ENCODE peak calls at places on chromosomes 6 and 20, in six cellular contexts. I is astrocyte of the spinal cord; J is AG04450; H is neural progenitor cell; L is CD8-positive, alpha-beta T cell; C is lower lobe of right lung. A is an unnamed sample.

GRCh38 chr20:34891166-34892062 is 15.0 kb downstream of the ACSS2 start:
- DNase-seq in I (peak; percentile 47), J (no peak), H (no peak), L (no peak), C (no peak), A (peak; percentile 83)

GRCh38 chr6:81614292-81614691 is 138.2 kb downstream of the TENT5A start:
- DNase-seq in I (peak; percentile 49), J (peak; percentile 41), H (peak; percentile 15), L (no peak), C (no peak), A (peak; percentile 59)

GRCh38 chr20:53070714-53071392 is 98.7 kb downstream of the TSHZ2 start:
- DNase-seq in I (peak; percentile 3), J (no peak), H (peak; percentile 9), L (no peak), C (no peak), A (no peak)

GRCh38 chr6:107114213-107114871 is 973 bp downstream of the BEND3 start:
- DNase-seq in I (peak; percentile 88), J (peak; percentile 53), H (peak; percentile 94), L (peak; percentile 83), C (peak; percentile 92), A (peak; percentile 82)

GRCh38 chr20:62739581-62740285 is 31.1 kb downstream of the NTSR1 start:
- DNase-seq in I (no peak), J (no peak), H (no peak), L (peak; percentile 75), C (peak; percentile 65), A (no peak)

GRCh38 chr20:22931653-22932052 is 103.5 kb upstream of the SSTR4 start:
- DNase-seq in I (no peak), J (no peak), H (no peak), L (no peak), C (no peak), A (no peak)

GRCh38 chr6:130362128-130362527 is 3.7 kb upstream of the TMEM200A start:
- DNase-seq in I (no peak), J (no peak), H (peak; percentile 63), L (no peak), C (no peak), A (no peak)

GRCh38 chr20:60271597-60271996 is 313.4 kb downstream of the CDH26 start:
- DNase-seq in I (no peak), J (no peak), H (peak; percentile 28), L (no peak), C (no peak), A (peak; percentile 2)

GRCh38 chr20:43017241-43018030 is 172.3 kb downstream of the PTPRT start:
- DNase-seq in I (no peak), J (no peak), H (no peak), L (no peak), C (no peak), A (no peak)
- TF ChIP-seq CTCF in I (no peak), J (no peak), H (no peak), L (no peak), C (no peak), A (no peak)

GRCh38 chr6:4351857-4352669 is 216.7 kb upstream of the ECI2 start:
- DNase-seq in I (peak; percentile 93), J (peak; percentile 70), H (peak; percentile 14), L (no peak), C (no peak), A (peak; percentile 98)
- H3K4me3 ChIP-seq in I (peak overlapping the region; percentile 6), J (peak overlapping the region; percentile 52), H (no peak overlapping the region), L (no peak overlapping the region), C (peak overlapping the region; percentile 12), A (peak overlapping the region; percentile 35)

DNA sequence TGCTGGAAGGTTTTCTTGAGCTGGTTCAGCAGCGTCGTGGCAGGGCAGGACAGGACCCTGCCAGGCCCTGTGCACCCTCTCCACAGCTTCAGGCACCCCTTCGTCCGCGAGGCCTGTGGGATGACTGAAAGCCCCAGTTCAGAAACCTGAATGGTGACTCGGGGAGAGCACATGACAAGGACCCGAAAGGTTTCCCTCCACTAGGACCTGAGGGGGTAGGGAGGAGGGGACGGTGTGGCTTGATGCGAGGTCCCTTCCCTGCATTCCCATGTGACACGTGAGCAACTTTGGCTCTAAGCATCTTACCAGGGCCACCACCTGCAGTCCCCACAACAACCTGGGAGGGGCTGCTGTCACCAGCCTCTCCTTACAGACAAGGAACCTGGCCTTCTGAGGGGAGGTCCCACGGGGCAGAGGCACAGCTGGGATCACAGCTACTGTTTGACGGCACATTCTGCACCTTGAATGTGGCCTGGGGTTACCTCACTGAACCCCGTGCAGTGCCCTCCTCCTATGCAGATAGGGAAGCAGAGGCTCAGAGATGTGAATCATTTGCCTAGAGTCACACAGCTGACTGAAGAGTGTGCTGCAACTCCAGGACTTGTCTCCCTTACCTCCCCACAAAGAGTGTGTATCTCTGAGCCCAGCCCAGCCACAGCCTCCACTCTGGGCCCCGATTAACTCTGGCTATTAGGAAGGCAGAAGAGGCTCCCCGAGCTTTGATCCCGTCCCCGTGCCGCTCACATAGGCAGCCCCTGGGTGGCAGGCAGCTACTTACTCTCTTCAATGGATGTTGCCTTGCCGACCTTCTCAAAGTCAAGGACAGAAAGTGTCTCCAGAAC is 84.6 kb downstream of the PTPN1 start:
- DNase-seq in I (no peak), J (no peak), H (no peak), L (no peak), C (no peak), A (no peak)
- TF ChIP-seq CTCF in I (no peak), J (no peak), H (no peak), L (no peak), C (no peak), A (no peak)

GRCh38 chr6:114936060-114936459 is 593.2 kb upstream of the HS3ST5 start:
- DNase-seq in I (no peak), J (no peak), H (peak; percentile 69), L (no peak), C (no peak), A (no peak)
- H3K4me3 ChIP-seq in I (no peak overlapping the region), J (no peak overlapping the region), H (no peak overlapping the region), L (no peak overlapping the region), C (no peak overlapping the region), A (no peak overlapping the region)

GRCh38 chr6:169521825-169522224 is 180.0 kb downstream of the WDR27 start:
- DNase-seq in I (no peak), J (no peak), H (no peak), L (no peak), C (no peak), A (no peak)

DNA sequence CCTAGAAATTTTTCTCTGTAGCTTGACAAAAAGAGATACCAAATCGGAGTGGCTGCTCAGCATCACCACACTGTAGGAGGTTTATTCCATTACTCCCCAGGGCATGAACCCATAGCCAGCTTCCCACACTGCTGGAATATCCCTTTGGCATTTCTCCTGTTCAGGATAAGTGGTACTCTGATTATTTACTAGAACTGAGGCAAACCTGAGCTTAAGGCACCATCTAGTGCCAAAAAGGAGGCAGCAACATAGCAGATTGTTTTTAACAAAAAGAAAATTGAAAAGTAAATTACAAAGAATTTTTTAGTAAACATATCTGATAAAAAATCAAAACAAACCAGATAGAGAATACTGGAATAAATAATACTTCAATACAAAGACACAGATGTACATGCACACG is 181.7 kb downstream of the WDR27 start:
- DNase-seq in I (peak; percentile 62), J (no peak), H (no peak), L (no peak), C (no peak), A (peak; percentile 83)
- TF ChIP-seq CTCF in I (peak; percentile 60), J (peak; percentile 70), H (peak; percentile 47), L (no peak), C (no peak), A (peak; percentile 70)

GRCh38 chr6:30508890-30509736 is 19.8 kb downstream of the HLA-E start:
- DNase-seq in I (no peak), J (no peak), H (no peak), L (no peak), C (no peak), A (peak; percentile 43)
- H3K4me3 ChIP-seq in I (no peak overlapping the region), J (no peak overlapping the region), H (no peak overlapping the region), L (peak overlapping the region; percentile 24), C (no peak overlapping the region), A (no peak overlapping the region)

DNA sequence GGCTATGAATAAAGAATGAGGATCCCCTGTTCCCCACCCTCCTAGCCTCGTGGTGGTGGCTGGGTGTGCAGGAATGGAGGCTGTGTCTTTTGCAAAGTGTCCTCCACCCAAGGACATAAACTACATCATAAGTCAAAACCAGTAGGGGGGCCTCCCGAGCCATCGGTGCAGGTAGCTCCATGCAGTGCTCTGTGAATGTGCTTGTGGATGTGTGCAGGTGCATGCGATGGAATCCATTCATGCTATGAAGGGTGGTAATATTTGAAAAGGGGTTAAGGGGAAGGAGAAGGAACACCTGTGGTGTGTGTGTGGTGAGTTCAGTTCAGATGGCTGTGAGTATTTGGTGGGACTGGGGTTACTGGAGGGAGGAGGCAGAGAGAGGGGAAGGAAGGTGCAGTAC is 197.3 kb downstream of the NRN1 start:
- DNase-seq in I (no peak), J (no peak), H (no peak), L (no peak), C (no peak), A (no peak)
- TF ChIP-seq CTCF in I (no peak), J (no peak), H (no peak), L (no peak), C (no peak), A (no peak)

DNA sequence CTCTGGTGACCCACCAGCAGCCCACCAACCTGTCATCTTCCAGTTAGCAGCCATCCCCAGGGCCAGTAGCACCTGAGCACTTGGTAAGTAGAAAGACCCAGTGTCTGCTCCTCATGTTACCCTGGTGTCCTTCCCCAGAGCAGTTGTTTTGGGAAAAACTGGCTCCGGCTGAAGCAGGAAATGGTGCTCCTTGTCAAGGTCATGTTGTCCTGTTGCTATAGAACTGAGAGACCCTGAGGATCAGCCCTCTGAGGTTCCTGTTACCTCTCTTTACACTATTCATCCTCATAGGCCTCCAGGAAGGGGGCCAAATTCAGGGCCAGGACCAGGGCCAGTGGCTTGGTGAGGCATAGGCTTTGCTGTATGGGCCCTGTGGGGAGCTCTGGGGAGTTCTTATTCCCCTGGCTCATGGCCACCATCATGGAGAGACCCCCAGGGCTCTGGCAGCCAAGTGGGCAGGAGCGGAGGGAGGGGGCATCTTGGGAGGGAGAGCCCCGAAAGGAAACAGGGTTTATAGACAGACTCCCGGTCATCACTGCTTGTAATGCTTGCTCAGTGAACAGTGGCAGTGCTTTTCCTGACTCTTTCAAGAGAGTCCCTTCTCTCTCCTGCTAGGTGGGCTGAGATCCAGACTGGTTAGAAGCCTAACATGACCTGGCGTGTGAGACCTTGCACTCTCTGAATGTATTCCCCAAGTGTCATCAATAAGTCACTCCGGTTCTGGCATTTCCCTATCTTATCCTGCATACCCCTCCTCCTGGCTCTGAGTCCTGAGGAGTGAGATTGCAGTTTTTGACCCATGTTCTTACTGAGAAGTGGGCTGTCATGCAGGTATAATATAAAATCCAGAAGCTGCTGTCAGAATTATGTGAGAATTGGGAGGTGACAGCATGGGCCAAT is 50.7 kb downstream of the PPARD start:
- DNase-seq in I (no peak), J (no peak), H (no peak), L (no peak), C (no peak), A (no peak)
- H3K4me3 ChIP-seq in I (no peak overlapping the region), J (no peak overlapping the region), H (no peak overlapping the region), L (peak overlapping the region; percentile 2), C (no peak overlapping the region), A (no peak overlapping the region)

DNA sequence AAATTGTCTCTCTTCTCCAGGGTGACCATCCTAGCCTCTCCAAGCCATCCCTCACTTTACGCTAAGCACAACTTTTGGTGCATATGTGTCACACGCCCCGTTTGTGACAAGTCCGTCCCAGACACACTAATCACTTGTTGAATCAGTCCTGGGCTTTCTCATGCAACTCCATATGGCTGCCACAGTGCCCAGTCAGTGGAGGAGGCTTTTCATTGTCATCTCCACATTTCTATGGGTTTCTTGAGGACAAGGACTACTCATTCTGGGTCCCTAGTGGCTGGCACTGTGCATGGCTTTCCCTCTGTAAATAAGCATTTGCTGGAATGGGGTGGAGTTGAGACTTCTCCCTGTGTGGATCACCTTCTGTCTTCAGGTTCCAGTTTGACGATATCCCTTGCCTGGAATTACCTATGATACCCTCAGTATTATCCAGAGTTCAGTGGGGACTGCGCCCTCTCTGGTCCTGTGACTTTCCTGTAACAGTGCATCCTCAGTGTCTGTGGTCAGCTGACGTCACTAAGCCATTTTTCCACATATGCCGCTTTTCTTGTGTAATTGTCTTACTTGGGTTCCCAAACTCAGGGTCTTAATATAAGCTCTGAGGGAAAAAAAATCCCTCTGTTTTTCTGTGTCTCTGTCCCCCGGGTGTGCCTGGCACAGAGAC is 59.8 kb upstream of the MYL9 start:
- DNase-seq in I (no peak), J (no peak), H (no peak), L (no peak), C (peak; percentile 20), A (no peak)
- TF ChIP-seq CTCF in I (no peak), J (no peak), H (peak; percentile 14), L (no peak), C (no peak), A (peak; percentile 7)